ENCODE peak calls at places on chromosomes 2 and 18, in nine cellular contexts. Q, J, M, O, L, Z, V, K and B are unnamed samples.
A peak's percentile ranks its signal among the peaks of the same experiment; 100 is the strongest.

GRCh38 chr2:235935773-235936172 is 232.4 kb downstream of the GBX2 start:
- DNase-seq in J (no peak), Z (no peak), Q (no peak), K (no peak), O (no peak), L (no peak), V (no peak), M (no peak), B (no peak)

GRCh38 chr2:1162768-1163584 is 212.3 kb downstream of the SNTG2 start:
- DNase-seq in M (no peak), Z (no peak), L (peak; percentile 51), Q (no peak), K (peak; percentile 18), O (no peak), J (no peak), V (no peak), B (no peak)

GRCh38 chr2:171319164-171319810 is 114.5 kb downstream of the METTL8 start:
- DNase-seq in J (no peak), L (no peak), Q (no peak), O (no peak), V (no peak), K (peak; percentile 7), M (no peak), Z (no peak), B (no peak)

GRCh38 chr2:113230531-113230930 is 48.2 kb downstream of the PAX8 start:
- DNase-seq in V (no peak), O (no peak), J (no peak), L (no peak), M (no peak), K (no peak), Z (no peak), Q (no peak), B (no peak)

GRCh38 chr2:112938904-112939303 is 27.9 kb downstream of the IL37 start:
- DNase-seq in Q (no peak), M (no peak), O (no peak), L (no peak), J (peak; percentile 76), Z (no peak), K (no peak), V (no peak), B (no peak)

GRCh38 chr2:24304098-24304497 is 56.2 kb downstream of the ITSN2 start:
- DNase-seq in Q (no peak), V (peak; percentile 26), J (peak; percentile 39), L (peak; percentile 76), O (peak; percentile 35), Z (peak; percentile 30), M (no peak), K (no peak), B (no peak)

GRCh38 chr2:157727693-157728092 is 99.0 kb upstream of the ACVR1C start:
- DNase-seq in L (no peak), Z (no peak), Q (no peak), K (no peak), O (no peak), V (no peak), M (no peak), J (no peak), B (no peak)

GRCh38 chr2:239245107-239245506 is 155.7 kb downstream of the HDAC4 start:
- DNase-seq in M (no peak), Q (no peak), K (no peak), J (no peak), O (no peak), V (peak; percentile 41), L (no peak), Z (no peak), B (no peak)

GRCh38 chr2:151241224-151241623 is 20.4 kb downstream of the RBM43 start:
- DNase-seq in M (no peak), Q (no peak), J (no peak), Z (no peak), L (no peak), O (no peak), K (no peak), V (no peak), B (no peak)

GRCh38 chr2:231530099-231531085 is at the start of gene NMUR1:
- DNase-seq in Z (peak; percentile 67), J (no peak), L (peak; percentile 69), V (peak; percentile 61), Q (no peak), O (peak; percentile 51), K (peak; percentile 64), M (peak; percentile 60), B (no peak)

GRCh38 chr2:18413794-18414396 is 146.6 kb downstream of the RDH14 start:
- DNase-seq in O (no peak), K (no peak), V (no peak), Z (no peak), J (peak; percentile 63), M (no peak), L (peak; percentile 27), Q (no peak), B (no peak)

GRCh38 chr18:62963522-62963921 is 248.2 kb downstream of the PHLPP1 start:
- DNase-seq in K (no peak), L (no peak), J (no peak), Q (no peak), O (no peak), Z (no peak), V (peak; percentile 44), M (no peak), B (no peak)

GRCh38 chr18:34660572-34660971 is 49.5 kb upstream of the DTNA start:
- DNase-seq in K (no peak), V (no peak), L (no peak), O (no peak), M (no peak), Z (no peak), Q (no peak), J (no peak), B (no peak)

GRCh38 chr2:20094955-20095354 is 43.5 kb upstream of the LAPTM4A start:
- DNase-seq in K (no peak), M (no peak), Z (no peak), Q (no peak), V (no peak), O (no peak), L (no peak), J (no peak), B (no peak)

GRCh38 chr2:200380833-200381542 is 74.5 kb downstream of the SPATS2L start:
- DNase-seq in M (no peak), V (peak; percentile 14), J (no peak), Q (no peak), Z (no peak), O (no peak), K (no peak), L (no peak), B (no peak)

GRCh38 chr2:19138264-19138825 is 220.1 kb downstream of the OSR1 start:
- DNase-seq in J (no peak), Z (no peak), K (no peak), O (no peak), Q (no peak), V (peak; percentile 60), M (no peak), L (no peak), B (no peak)

GRCh38 chr2:8320305-8320704 is 361.6 kb upstream of the ID2 start:
- DNase-seq in Q (no peak), L (no peak), K (no peak), Z (no peak), J (no peak), O (no peak), M (no peak), V (no peak), B (no peak)

GRCh38 chr18:59783138-59783537 is 85.9 kb upstream of the CCBE1 start:
- DNase-seq in K (no peak), O (peak; percentile 42), M (no peak), Z (no peak), L (no peak), V (peak; percentile 50), Q (no peak), J (peak; percentile 34), B (no peak)

GRCh38 chr18:39806519-39806918 is 2148.5 kb upstream of the PIK3C3 start:
- DNase-seq in Z (no peak), M (no peak), K (no peak), L (no peak), O (no peak), V (no peak), J (peak; percentile 8), Q (no peak), B (no peak)

GRCh38 chr2:145555360-145555759 is 1035.4 kb upstream of the ZEB2 start:
- DNase-seq in L (no peak), Q (no peak), Z (no peak), V (no peak), J (no peak), M (no peak), O (no peak), K (no peak), B (no peak)

GRCh38 chr2:212414699-212415309 is 123.8 kb downstream of the ERBB4 start:
- DNase-seq in K (no peak), Z (no peak), O (no peak), V (no peak), L (no peak), Q (no peak), J (no peak), M (no peak), B (no peak)

GRCh38 chr2:1770566-1771380 is 26.5 kb upstream of the PXDN start:
- DNase-seq in K (no peak), Q (no peak), V (no peak), Z (no peak), J (no peak), M (no peak), O (no peak), L (no peak), B (no peak)

GRCh38 chr2:237041231-237041630 is 44.5 kb upstream of the COPS8 start:
- DNase-seq in V (no peak), M (no peak), L (peak; percentile 54), O (no peak), Q (no peak), J (no peak), K (no peak), Z (no peak), B (no peak)

GRCh38 chr2:219633276-219634065 is 6.0 kb downstream of the SLC4A3 start:
- DNase-seq in O (no peak), V (no peak), Q (no peak), L (no peak), J (no peak), K (no peak), M (no peak), Z (no peak), B (no peak)

GRCh38 chr2:109482371-109482841 is 131.4 kb downstream of the SEPTIN10 start:
- DNase-seq in V (no peak), L (peak; percentile 51), Q (no peak), Z (no peak), K (no peak), J (no peak), M (no peak), O (no peak), B (no peak)

GRCh38 chr2:219415580-219416232 is 2.5 kb upstream of the DES start:
- DNase-seq in M (no peak), Z (no peak), Q (no peak), L (no peak), O (no peak), J (no peak), K (no peak), V (no peak), B (no peak)

GRCh38 chr2:170144758-170145157 is 33.2 kb upstream of the MYO3B start:
- DNase-seq in V (no peak), O (no peak), J (no peak), K (no peak), L (no peak), Q (no peak), M (no peak), Z (no peak), B (no peak)

GRCh38 chr18:59311631-59312030 is 6.8 kb downstream of the CPLX4 start:
- DNase-seq in J (peak; percentile 13), L (no peak), Q (no peak), Z (no peak), O (no peak), V (no peak), K (no peak), M (no peak), B (no peak)

GRCh38 chr2:177467646-177468045 is 75.1 kb downstream of the AGPS start:
- DNase-seq in V (no peak), Z (no peak), M (no peak), K (no peak), J (peak; percentile 13), Q (no peak), L (no peak), O (no peak), B (no peak)

GRCh38 chr18:519019-519879 is 18.7 kb upstream of the COLEC12 start:
- DNase-seq in J (no peak), M (no peak), K (no peak), Z (peak; percentile 23), L (peak; percentile 66), O (no peak), V (no peak), Q (no peak), B (no peak)

GRCh38 chr2:29518010-29518409 is 402.8 kb downstream of the CLIP4 start:
- DNase-seq in K (no peak), Q (no peak), Z (no peak), M (no peak), L (no peak), J (no peak), V (no peak), O (peak; percentile 51), B (no peak)